ENCODE peak calls at places on chromosomes 13 and 19, in six cellular contexts. One of them, this sample, is unnamed.

GRCh38 chr19:34109596-34109995 is 62.7 kb upstream of the LSM14A start:
- DNase-seq in T-helper 22 cell: no peak
- DNase-seq in anterior cingulate cortex: no peak
- DNase-seq in hypothalamus: no peak
- DNase-seq in dermis blood vessel endothelial cell: no peak
- DNase-seq in globus pallidus: no peak
- DNase-seq in this sample: no peak

GRCh38 chr19:41415154-41415571 is 12.0 kb downstream of the B3GNT8 start:
- DNase-seq in hypothalamus: no peak
- DNase-seq in T-helper 22 cell: no peak
- DNase-seq in dermis blood vessel endothelial cell: no peak
- DNase-seq in globus pallidus: no peak
- DNase-seq in anterior cingulate cortex: no peak
- DNase-seq in this sample: no peak

GRCh38 chr19:9709305-9709704 is 34.4 kb upstream of the ZNF562 start:
- DNase-seq in dermis blood vessel endothelial cell: no peak
- DNase-seq in anterior cingulate cortex: no peak
- DNase-seq in hypothalamus: no peak
- DNase-seq in T-helper 22 cell: no peak
- DNase-seq in globus pallidus: peak
- DNase-seq in this sample: no peak

GRCh38 chr19:19257836-19258588 is 15.1 kb downstream of the TM6SF2 start:
- DNase-seq in globus pallidus: no peak
- DNase-seq in T-helper 22 cell: no peak
- DNase-seq in dermis blood vessel endothelial cell: no peak
- DNase-seq in anterior cingulate cortex: no peak
- DNase-seq in hypothalamus: no peak
- DNase-seq in this sample: no peak

GRCh38 chr13:65530688-65531087 is 1699.4 kb downstream of the PCDH9 start:
- DNase-seq in T-helper 22 cell: no peak
- DNase-seq in globus pallidus: no peak
- DNase-seq in dermis blood vessel endothelial cell: no peak
- DNase-seq in anterior cingulate cortex: no peak
- DNase-seq in hypothalamus: no peak
- DNase-seq in this sample: no peak

GRCh38 chr13:46961719-46962118 is 64.9 kb upstream of the HTR2A start:
- DNase-seq in T-helper 22 cell: no peak
- DNase-seq in anterior cingulate cortex: no peak
- DNase-seq in globus pallidus: no peak
- DNase-seq in dermis blood vessel endothelial cell: no peak
- DNase-seq in hypothalamus: no peak
- DNase-seq in this sample: peak

GRCh38 chr13:44437356-44438233 is 64.0 kb downstream of the SERP2 start:
- DNase-seq in hypothalamus: no peak
- DNase-seq in globus pallidus: peak
- DNase-seq in dermis blood vessel endothelial cell: peak
- DNase-seq in T-helper 22 cell: no peak
- DNase-seq in anterior cingulate cortex: no peak
- DNase-seq in this sample: no peak

GRCh38 chr13:22047082-22047784 is 376.4 kb downstream of the FGF9 start:
- DNase-seq in T-helper 22 cell: no peak
- DNase-seq in anterior cingulate cortex: no peak
- DNase-seq in dermis blood vessel endothelial cell: no peak
- DNase-seq in globus pallidus: no peak
- DNase-seq in hypothalamus: no peak
- DNase-seq in this sample: no peak

GRCh38 chr13:86960876-86961275 is 710.3 kb upstream of the SLITRK5 start:
- DNase-seq in globus pallidus: no peak
- DNase-seq in dermis blood vessel endothelial cell: no peak
- DNase-seq in hypothalamus: no peak
- DNase-seq in anterior cingulate cortex: no peak
- DNase-seq in T-helper 22 cell: no peak
- DNase-seq in this sample: no peak

GRCh38 chr19:602391-603301 is 13.0 kb downstream of the HCN2 start:
- DNase-seq in hypothalamus: no peak
- DNase-seq in globus pallidus: no peak
- DNase-seq in T-helper 22 cell: no peak
- DNase-seq in anterior cingulate cortex: no peak
- DNase-seq in dermis blood vessel endothelial cell: no peak
- DNase-seq in this sample: no peak